ENCODE peak calls at places on chromosomes 2 and 18, in four cellular contexts. One of them, this sample, is unnamed.

GRCh38 chr2:445896-446295 is 158.0 kb upstream of the ALKAL2 start:
- DNase-seq in K562: no peak
- DNase-seq in GM12878: no peak
- DNase-seq in HepG2: no peak
- DNase-seq in this sample: no peak

GRCh38 chr2:195317533-195317932 is 339.5 kb upstream of the SLC39A10 start:
- DNase-seq in K562: no peak
- DNase-seq in GM12878: no peak
- DNase-seq in HepG2: no peak
- DNase-seq in this sample: no peak

GRCh38 chr2:166637051-166637450 is 143.0 kb upstream of the SCN7A start:
- DNase-seq in K562: no peak
- DNase-seq in GM12878: no peak
- DNase-seq in HepG2: no peak
- DNase-seq in this sample: no peak

GRCh38 chr2:237752761-237753165 is 45.8 kb upstream of the RBM44 start:
- DNase-seq in K562: no peak
- DNase-seq in GM12878: peak; percentile 83
- DNase-seq in HepG2: no peak
- DNase-seq in this sample: no peak

GRCh38 chr2:181812106-181812745 is 79.3 kb upstream of the ITPRID2 start:
- DNase-seq in K562: no peak
- DNase-seq in GM12878: no peak
- DNase-seq in HepG2: no peak
- DNase-seq in this sample: no peak

GRCh38 chr18:45334188-45334587 is 281.1 kb upstream of the SLC14A2 start:
- DNase-seq in K562: no peak
- DNase-seq in GM12878: no peak
- DNase-seq in HepG2: no peak
- DNase-seq in this sample: no peak

GRCh38 chr2:6186332-6187100 is 494.3 kb downstream of the SOX11 start:
- DNase-seq in K562: no peak
- DNase-seq in GM12878: no peak
- DNase-seq in HepG2: peak; percentile 59
- DNase-seq in this sample: no peak

GRCh38 chr18:23810396-23810795 is 121.1 kb downstream of the LAMA3 start:
- DNase-seq in K562: no peak
- DNase-seq in GM12878: no peak
- DNase-seq in HepG2: no peak
- DNase-seq in this sample: no peak

GRCh38 chr2:213995400-213996105 is 415.3 kb upstream of the VWC2L start:
- DNase-seq in K562: no peak
- DNase-seq in GM12878: no peak
- DNase-seq in HepG2: no peak
- DNase-seq in this sample: no peak

GRCh38 chr18:48802543-48803428 is 148.0 kb downstream of the SMAD7 start:
- DNase-seq in K562: no peak
- DNase-seq in GM12878: no peak
- DNase-seq in HepG2: no peak
- DNase-seq in this sample: peak; percentile 16

GRCh38 chr2:75772908-75773630 is 62.4 kb upstream of the GCFC2 start:
- DNase-seq in K562: no peak
- DNase-seq in GM12878: no peak
- DNase-seq in HepG2: no peak
- DNase-seq in this sample: peak; percentile 16

GRCh38 chr18:77254711-77255110 is 5.1 kb downstream of the GALR1 start:
- DNase-seq in K562: no peak
- DNase-seq in GM12878: no peak
- DNase-seq in HepG2: no peak
- DNase-seq in this sample: no peak

GRCh38 chr2:136134126-136134525 is 16.2 kb upstream of the CXCR4 start:
- DNase-seq in K562: no peak
- DNase-seq in GM12878: no peak
- DNase-seq in HepG2: no peak
- DNase-seq in this sample: no peak

GRCh38 chr2:145481334-145481922 is 961.5 kb upstream of the ZEB2 start:
- DNase-seq in K562: no peak
- DNase-seq in GM12878: no peak
- DNase-seq in HepG2: no peak
- DNase-seq in this sample: no peak

GRCh38 chr2:219439518-219439917 is 4.9 kb downstream of the SPEG start:
- DNase-seq in K562: no peak
- DNase-seq in GM12878: no peak
- DNase-seq in HepG2: no peak
- DNase-seq in this sample: no peak

GRCh38 chr18:77132369-77133050 is at the start of gene MBP:
- DNase-seq in K562: no peak
- DNase-seq in GM12878: no peak
- DNase-seq in HepG2: no peak
- DNase-seq in this sample: peak; percentile 79

GRCh38 chr2:10552220-10552870 is 104.2 kb upstream of the ODC1 start:
- DNase-seq in K562: no peak
- DNase-seq in GM12878: no peak
- DNase-seq in HepG2: no peak
- DNase-seq in this sample: no peak

GRCh38 chr2:41779873-41780272 is 267.9 kb upstream of the PKDCC start:
- DNase-seq in K562: no peak
- DNase-seq in GM12878: no peak
- DNase-seq in HepG2: no peak
- DNase-seq in this sample: no peak

GRCh38 chr2:1855150-1855549 is 110.8 kb upstream of the PXDN start:
- DNase-seq in K562: no peak
- DNase-seq in GM12878: no peak
- DNase-seq in HepG2: no peak
- DNase-seq in this sample: peak; percentile 42

GRCh38 chr18:55627007-55627406 is 39.0 kb upstream of the TCF4 start:
- DNase-seq in K562: no peak
- DNase-seq in GM12878: no peak
- DNase-seq in HepG2: no peak
- DNase-seq in this sample: no peak

GRCh38 chr18:23887493-23887892 is 127.1 kb upstream of the TTC39C start:
- DNase-seq in K562: no peak
- DNase-seq in GM12878: no peak
- DNase-seq in HepG2: no peak
- DNase-seq in this sample: no peak

GRCh38 chr2:170771049-170771937 is 1.1 kb downstream of the ERICH2 start:
- DNase-seq in K562: peak; percentile 77
- DNase-seq in GM12878: no peak
- DNase-seq in HepG2: peak; percentile 30
- DNase-seq in this sample: peak; percentile 61

GRCh38 chr2:238689871-238690672 is 157.8 kb upstream of the TWIST2 start:
- DNase-seq in K562: no peak
- DNase-seq in GM12878: no peak
- DNase-seq in HepG2: no peak
- DNase-seq in this sample: no peak

GRCh38 chr2:71282493-71282892 is 49.1 kb upstream of the ZNF638 start:
- DNase-seq in K562: no peak
- DNase-seq in GM12878: no peak
- DNase-seq in HepG2: peak; percentile 45
- DNase-seq in this sample: no peak

GRCh38 chr2:163859951-163860350 is 124.1 kb upstream of the FIGN start:
- DNase-seq in K562: no peak
- DNase-seq in GM12878: no peak
- DNase-seq in HepG2: peak; percentile 3
- DNase-seq in this sample: no peak

GRCh38 chr2:20992201-20992711 is 51.6 kb downstream of the APOB start:
- DNase-seq in K562: no peak
- DNase-seq in GM12878: no peak
- DNase-seq in HepG2: no peak
- DNase-seq in this sample: no peak

GRCh38 chr2:225104971-225105370 is 62.7 kb upstream of the DOCK10 start:
- DNase-seq in K562: no peak
- DNase-seq in GM12878: no peak
- DNase-seq in HepG2: no peak
- DNase-seq in this sample: no peak

GRCh38 chr2:191611614-191612013 is 66.3 kb upstream of the NABP1 start:
- DNase-seq in K562: no peak
- DNase-seq in GM12878: no peak
- DNase-seq in HepG2: no peak
- DNase-seq in this sample: no peak

GRCh38 chr2:138997849-138998517 is 217.8 kb upstream of the NXPH2 start:
- DNase-seq in K562: no peak
- DNase-seq in GM12878: no peak
- DNase-seq in HepG2: no peak
- DNase-seq in this sample: no peak

GRCh38 chr2:172052000-172052983 is 33.0 kb upstream of the DLX1 start:
- DNase-seq in K562: no peak
- DNase-seq in GM12878: no peak
- DNase-seq in HepG2: peak; percentile 98
- DNase-seq in this sample: no peak

GRCh38 chr2:230895536-230896345 is 29.3 kb downstream of the GPR55 start:
- DNase-seq in K562: no peak
- DNase-seq in GM12878: no peak
- DNase-seq in HepG2: no peak
- DNase-seq in this sample: peak; percentile 4

GRCh38 chr18:44856157-44856556 is 175.5 kb downstream of the SETBP1 start:
- DNase-seq in K562: no peak
- DNase-seq in GM12878: no peak
- DNase-seq in HepG2: no peak
- DNase-seq in this sample: no peak

GRCh38 chr2:23384551-23385349 is at the start of gene KLHL29:
- DNase-seq in K562: peak; percentile 91
- DNase-seq in GM12878: no peak
- DNase-seq in HepG2: no peak
- DNase-seq in this sample: peak; percentile 69

GRCh38 chr2:9805435-9806297 is 37.6 kb upstream of the TAF1B start:
- DNase-seq in K562: no peak
- DNase-seq in GM12878: no peak
- DNase-seq in HepG2: no peak
- DNase-seq in this sample: no peak

GRCh38 chr2:170818294-170819104 is 1.8 kb downstream of the GAD1 start:
- DNase-seq in K562: no peak
- DNase-seq in GM12878: no peak
- DNase-seq in HepG2: no peak
- DNase-seq in this sample: peak; percentile 61

GRCh38 chr18:53946561-53946960 is 277.9 kb downstream of the MBD2 start:
- DNase-seq in K562: no peak
- DNase-seq in GM12878: no peak
- DNase-seq in HepG2: no peak
- DNase-seq in this sample: no peak

GRCh38 chr2:29281585-29281984 is 166.4 kb downstream of the CLIP4 start:
- DNase-seq in K562: no peak
- DNase-seq in GM12878: no peak
- DNase-seq in HepG2: no peak
- DNase-seq in this sample: no peak

DNA sequence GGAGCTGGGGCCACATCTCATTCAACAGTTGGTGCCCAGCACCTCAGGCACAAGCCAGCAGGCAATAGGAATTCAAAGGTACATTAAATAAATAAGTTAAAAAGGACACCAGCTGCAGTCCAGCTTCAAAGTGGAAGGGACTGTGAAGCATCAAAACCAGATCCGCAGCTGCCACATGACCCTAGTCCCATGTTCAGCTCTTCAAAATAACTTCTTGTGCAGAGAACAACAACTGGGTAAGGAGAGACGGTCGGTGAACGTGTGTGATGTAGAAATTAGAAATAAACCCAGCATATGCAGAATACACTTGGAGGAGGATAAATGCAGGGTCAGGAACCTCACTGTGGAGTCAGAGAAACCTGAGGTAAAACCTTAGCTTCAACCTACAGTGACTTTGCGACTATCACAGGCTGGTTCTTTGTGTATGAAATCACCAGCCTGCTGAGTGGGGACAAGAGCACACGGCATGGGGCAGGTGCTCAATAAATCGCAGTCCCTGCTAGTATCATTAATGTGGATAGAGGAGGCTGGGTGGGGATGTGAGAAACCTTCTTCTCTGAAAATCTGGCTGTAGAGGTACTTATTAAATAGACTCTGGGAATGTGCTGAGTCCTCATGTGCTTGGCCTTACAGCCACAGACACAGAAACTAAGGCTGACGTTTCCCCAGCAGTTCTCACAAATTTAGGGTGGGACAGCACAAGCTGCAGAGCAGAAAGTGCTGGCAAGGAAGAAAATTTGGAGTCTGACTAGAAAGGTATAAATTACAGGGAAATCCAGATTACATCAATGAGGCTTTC is 20.8 kb downstream of the FBXO15 start:
- DNase-seq in K562: no peak
- DNase-seq in GM12878: no peak
- DNase-seq in HepG2: no peak
- DNase-seq in this sample: no peak
- TF ChIP-seq ATF2 in K562: no peak
- TF ChIP-seq ATF2 in GM12878: no peak
- TF ChIP-seq ATF2 in HepG2: no peak
- TF ChIP-seq ATF2 in this sample: no peak

GRCh38 chr2:25917832-25918231 is 39.5 kb upstream of the ASXL2 start:
- DNase-seq in K562: no peak
- DNase-seq in GM12878: no peak
- DNase-seq in HepG2: no peak
- DNase-seq in this sample: no peak

GRCh38 chr2:25920786-25921390 is 42.6 kb upstream of the ASXL2 start:
- DNase-seq in K562: peak; percentile 4
- DNase-seq in GM12878: no peak
- DNase-seq in HepG2: no peak
- DNase-seq in this sample: peak; percentile 21

DNA sequence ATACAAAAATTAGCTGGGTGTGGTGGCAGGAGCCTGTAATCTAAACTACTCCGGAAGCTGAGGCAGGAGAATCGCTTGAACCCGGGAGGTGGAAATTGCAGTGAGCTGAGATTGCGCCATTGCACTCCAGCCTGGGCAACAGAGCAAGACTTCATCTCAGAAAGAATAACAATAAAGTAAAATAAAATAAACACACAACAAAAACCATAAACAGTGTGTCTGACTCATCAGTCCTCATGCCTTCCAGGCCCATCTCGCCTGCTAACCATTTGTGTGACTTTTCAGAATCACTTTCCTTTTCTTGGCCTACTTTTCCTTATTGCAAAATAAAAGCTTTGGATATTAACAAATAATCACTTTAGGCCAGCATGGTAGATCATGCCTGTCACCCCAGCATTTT is 42.0 kb upstream of the ASXL2 start:
- DNase-seq in K562: no peak
- DNase-seq in GM12878: no peak
- DNase-seq in HepG2: no peak
- DNase-seq in this sample: no peak
- TF ChIP-seq ESRRA in K562: no peak
- TF ChIP-seq ESRRA in GM12878: no peak
- TF ChIP-seq ESRRA in HepG2: no peak
- TF ChIP-seq ESRRA in this sample: no peak

DNA sequence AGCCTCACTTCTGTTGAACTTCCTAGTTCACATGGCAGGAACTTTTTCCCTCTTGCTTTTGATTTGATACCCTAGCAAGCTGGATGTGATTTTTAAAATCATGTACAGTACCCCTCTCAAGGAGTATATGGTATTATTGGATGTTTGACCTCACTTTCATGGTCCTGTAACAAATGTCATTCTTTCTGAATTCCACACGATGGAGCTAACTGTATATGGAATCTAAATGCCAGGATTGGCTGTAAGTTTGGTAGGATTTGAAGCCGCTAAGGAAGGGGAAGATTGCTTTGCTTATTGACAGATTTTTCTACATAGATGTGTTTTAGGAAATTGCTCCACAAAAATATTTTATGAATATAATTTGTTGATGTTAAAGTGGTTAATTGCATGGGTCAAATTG is 18.3 kb downstream of the MAIP1 start:
- DNase-seq in K562: peak; percentile 26
- DNase-seq in GM12878: no peak
- DNase-seq in HepG2: peak; percentile 46
- DNase-seq in this sample: no peak
- TF ChIP-seq CBFB in K562: no peak
- TF ChIP-seq CBFB in GM12878: no peak
- TF ChIP-seq CBFB in HepG2: no peak
- TF ChIP-seq CBFB in this sample: no peak

GRCh38 chr2:30926606-30927005 is 119.4 kb upstream of the CAPN13 start:
- DNase-seq in K562: no peak
- DNase-seq in GM12878: no peak
- DNase-seq in HepG2: no peak
- DNase-seq in this sample: no peak
- TF ChIP-seq ATF2 in K562: no peak
- TF ChIP-seq ATF2 in GM12878: no peak
- TF ChIP-seq ATF2 in HepG2: no peak
- TF ChIP-seq ATF2 in this sample: no peak

This sample was measured in WTC11.